ENCODE peak calls at places on chromosomes 16 and 17, in four cellular contexts. W is AG04450; C is NCI-H748 treated with DMSO at 0.1 percent for 48 hours; V is activated CD4-positive, alpha-beta T cell treated with anti-CD3 and anti-CD28 coated beads for 24 hours. N is an unnamed sample.

GRCh38 chr16:53053967-53054669 is 673 bp upstream of the CHD9 start:
- DNase-seq in C (no peak), W (no peak), V (no peak), N (no peak)

GRCh38 chr17:78609198-78609597 is 32.0 kb upstream of the DNAH17 start:
- DNase-seq in W (no peak), V (no peak), C (no peak), N (no peak)

GRCh38 chr16:29892458-29892813 is 6.9 kb downstream of the SEZ6L2 start:
- DNase-seq in C (no peak), V (no peak), W (no peak), N (no peak)

GRCh38 chr17:48612456-48612853 is 1.6 kb upstream of the HOXB7 start:
- DNase-seq in W (no peak), V (no peak), C (no peak), N (no peak)

GRCh38 chr17:57927048-57927723 is 28.0 kb downstream of the CUEDC1 start:
- DNase-seq in W (no peak), V (no peak), C (peak; percentile 70), N (peak; percentile 35)

GRCh38 chr17:1008008-1008761 is 11.3 kb downstream of the TIMM22 start:
- DNase-seq in C (no peak), W (no peak), V (no peak), N (no peak)

GRCh38 chr16:53433930-53434435 is 288 bp upstream of the RBL2 start:
- DNase-seq in V (no peak), W (peak; percentile 33), C (peak; percentile 36), N (no peak)

GRCh38 chr16:57637965-57638364 is 9.5 kb downstream of the ADGRG1 start:
- DNase-seq in V (no peak), C (no peak), W (no peak), N (no peak)